ENCODE peak calls at places on chromosomes 12 and 14, in eight cellular contexts. One of them, this sample, is unnamed.

GRCh38 chr12:14213542-14213941 is 151.9 kb upstream of the ATF7IP start:
- DNase-seq in brain microvascular endothelial cell: no peak
- DNase-seq in CD8-positive, alpha-beta T cell: no peak
- DNase-seq in cardiac muscle cell: no peak
- DNase-seq in PC-3: peak; percentile 22
- DNase-seq in NCI-H774: no peak
- DNase-seq in neural crest cell: no peak
- DNase-seq in GM04504: no peak
- DNase-seq in this sample: no peak

GRCh38 chr14:93100098-93100497 is 15.6 kb downstream of the ITPK1 start:
- DNase-seq in PC-3: no peak
- DNase-seq in CD8-positive, alpha-beta T cell: no peak
- DNase-seq in NCI-H774: no peak
- DNase-seq in cardiac muscle cell: no peak
- DNase-seq in GM04504: no peak
- DNase-seq in neural crest cell: no peak
- DNase-seq in brain microvascular endothelial cell: no peak
- DNase-seq in this sample: no peak

GRCh38 chr12:68317047-68317667 is 15.0 kb downstream of the MDM1 start:
- DNase-seq in GM04504: no peak
- DNase-seq in PC-3: peak; percentile 65
- DNase-seq in neural crest cell: peak; percentile 43
- DNase-seq in cardiac muscle cell: peak; percentile 77
- DNase-seq in CD8-positive, alpha-beta T cell: peak; percentile 43
- DNase-seq in NCI-H774: peak; percentile 24
- DNase-seq in brain microvascular endothelial cell: no peak
- DNase-seq in this sample: peak; percentile 12

GRCh38 chr14:102213470-102213869 is 73.8 kb downstream of the WDR20 start:
- DNase-seq in GM04504: no peak
- DNase-seq in PC-3: no peak
- DNase-seq in CD8-positive, alpha-beta T cell: no peak
- DNase-seq in cardiac muscle cell: no peak
- DNase-seq in NCI-H774: no peak
- DNase-seq in neural crest cell: no peak
- DNase-seq in brain microvascular endothelial cell: no peak
- DNase-seq in this sample: no peak

GRCh38 chr14:58789106-58789505 is 151.3 kb downstream of the DACT1 start:
- DNase-seq in brain microvascular endothelial cell: no peak
- DNase-seq in CD8-positive, alpha-beta T cell: no peak
- DNase-seq in PC-3: no peak
- DNase-seq in cardiac muscle cell: no peak
- DNase-seq in neural crest cell: no peak
- DNase-seq in GM04504: no peak
- DNase-seq in NCI-H774: no peak
- DNase-seq in this sample: no peak

GRCh38 chr14:23005861-23006534 is 3.9 kb downstream of the C14orf93 start:
- DNase-seq in NCI-H774: no peak
- DNase-seq in PC-3: peak; percentile 16
- DNase-seq in GM04504: no peak
- DNase-seq in CD8-positive, alpha-beta T cell: no peak
- DNase-seq in cardiac muscle cell: no peak
- DNase-seq in neural crest cell: no peak
- DNase-seq in brain microvascular endothelial cell: peak; percentile 32
- DNase-seq in this sample: no peak

GRCh38 chr14:89617471-89618291 is 200.6 kb upstream of the FOXN3 start:
- DNase-seq in PC-3: peak; percentile 29
- DNase-seq in cardiac muscle cell: peak; percentile 56
- DNase-seq in GM04504: no peak
- DNase-seq in CD8-positive, alpha-beta T cell: peak; percentile 44
- DNase-seq in brain microvascular endothelial cell: peak; percentile 40
- DNase-seq in neural crest cell: peak; percentile 6
- DNase-seq in NCI-H774: no peak
- DNase-seq in this sample: no peak

GRCh38 chr12:124299628-124300388 is 4.9 kb downstream of the RFLNA start:
- DNase-seq in NCI-H774: no peak
- DNase-seq in GM04504: no peak
- DNase-seq in cardiac muscle cell: no peak
- DNase-seq in PC-3: no peak
- DNase-seq in CD8-positive, alpha-beta T cell: no peak
- DNase-seq in neural crest cell: no peak
- DNase-seq in brain microvascular endothelial cell: no peak
- DNase-seq in this sample: no peak

GRCh38 chr12:2751686-2752085 is 43.1 kb upstream of the FKBP4 start:
- DNase-seq in neural crest cell: no peak
- DNase-seq in CD8-positive, alpha-beta T cell: no peak
- DNase-seq in brain microvascular endothelial cell: no peak
- DNase-seq in NCI-H774: no peak
- DNase-seq in cardiac muscle cell: no peak
- DNase-seq in GM04504: no peak
- DNase-seq in PC-3: no peak
- DNase-seq in this sample: no peak

GRCh38 chr12:103680591-103681065 is 93.6 kb downstream of the STAB2 start:
- DNase-seq in brain microvascular endothelial cell: no peak
- DNase-seq in NCI-H774: no peak
- DNase-seq in neural crest cell: no peak
- DNase-seq in PC-3: no peak
- DNase-seq in GM04504: no peak
- DNase-seq in CD8-positive, alpha-beta T cell: no peak
- DNase-seq in cardiac muscle cell: peak; percentile 84
- DNase-seq in this sample: no peak

GRCh38 chr12:132710422-132711168 is at the start of gene PGAM5:
- DNase-seq in cardiac muscle cell: peak; percentile 86
- DNase-seq in CD8-positive, alpha-beta T cell: peak; percentile 87
- DNase-seq in GM04504: peak; percentile 59
- DNase-seq in brain microvascular endothelial cell: peak; percentile 46
- DNase-seq in PC-3: peak; percentile 95
- DNase-seq in neural crest cell: peak; percentile 57
- DNase-seq in NCI-H774: peak; percentile 93
- DNase-seq in this sample: peak; percentile 87

GRCh38 chr12:13566286-13566685 is 369.8 kb downstream of the EMP1 start:
- DNase-seq in NCI-H774: no peak
- DNase-seq in PC-3: no peak
- DNase-seq in neural crest cell: no peak
- DNase-seq in cardiac muscle cell: no peak
- DNase-seq in GM04504: no peak
- DNase-seq in brain microvascular endothelial cell: no peak
- DNase-seq in CD8-positive, alpha-beta T cell: no peak
- DNase-seq in this sample: no peak

GRCh38 chr14:59358105-59358504 is 107.1 kb downstream of the GPR135 start:
- DNase-seq in CD8-positive, alpha-beta T cell: no peak
- DNase-seq in NCI-H774: no peak
- DNase-seq in GM04504: peak; percentile 90
- DNase-seq in cardiac muscle cell: peak; percentile 93
- DNase-seq in brain microvascular endothelial cell: no peak
- DNase-seq in neural crest cell: no peak
- DNase-seq in PC-3: peak; percentile 99
- DNase-seq in this sample: no peak

GRCh38 chr12:83140135-83140534 is 453.4 kb downstream of the TMTC2 start:
- DNase-seq in NCI-H774: no peak
- DNase-seq in GM04504: no peak
- DNase-seq in neural crest cell: no peak
- DNase-seq in brain microvascular endothelial cell: no peak
- DNase-seq in PC-3: no peak
- DNase-seq in CD8-positive, alpha-beta T cell: no peak
- DNase-seq in cardiac muscle cell: no peak
- DNase-seq in this sample: no peak

GRCh38 chr14:68814376-68815287 is 21.8 kb upstream of the ZFP36L1 start:
- DNase-seq in NCI-H774: no peak
- DNase-seq in neural crest cell: peak; percentile 48
- DNase-seq in cardiac muscle cell: peak; percentile 66
- DNase-seq in CD8-positive, alpha-beta T cell: peak; percentile 62
- DNase-seq in PC-3: peak; percentile 30
- DNase-seq in brain microvascular endothelial cell: no peak
- DNase-seq in GM04504: no peak
- DNase-seq in this sample: peak; percentile 60

GRCh38 chr12:47752552-47752951 is 6.1 kb downstream of the RAPGEF3 start:
- DNase-seq in cardiac muscle cell: no peak
- DNase-seq in neural crest cell: no peak
- DNase-seq in PC-3: peak; percentile 85
- DNase-seq in NCI-H774: no peak
- DNase-seq in brain microvascular endothelial cell: no peak
- DNase-seq in GM04504: peak; percentile 54
- DNase-seq in CD8-positive, alpha-beta T cell: no peak
- DNase-seq in this sample: no peak